ENCODE peak calls at places on chromosomes 6 and 20, in four cellular contexts. One of them, this sample, is unnamed.

GRCh38 chr20:10984899-10985298 is 311.1 kb upstream of the JAG1 start:
- DNase-seq in thyroid gland: no peak
- DNase-seq in tibial nerve: no peak
- DNase-seq in neural progenitor cell: no peak
- DNase-seq in this sample: no peak

GRCh38 chr6:154057098-154057497 is 18.1 kb downstream of the OPRM1 start:
- DNase-seq in tibial nerve: no peak
- DNase-seq in thyroid gland: no peak
- DNase-seq in neural progenitor cell: no peak
- DNase-seq in this sample: no peak

GRCh38 chr6:25991785-25992412 is 29.3 kb downstream of the TRIM38 start:
- DNase-seq in neural progenitor cell: peak; percentile 72
- DNase-seq in tibial nerve: peak; percentile 45
- DNase-seq in thyroid gland: peak; percentile 79
- DNase-seq in this sample: peak; percentile 66

GRCh38 chr20:3400260-3401155 is 7.0 kb downstream of the DNAAF9 start:
- DNase-seq in tibial nerve: no peak
- DNase-seq in thyroid gland: peak; percentile 61
- DNase-seq in neural progenitor cell: no peak
- DNase-seq in this sample: no peak

GRCh38 chr6:152952045-152952444 is 30.8 kb downstream of the FBXO5 start:
- DNase-seq in neural progenitor cell: no peak
- DNase-seq in tibial nerve: no peak
- DNase-seq in thyroid gland: no peak
- DNase-seq in this sample: no peak

GRCh38 chr6:108117427-108118358 is 43.2 kb upstream of the OSTM1 start:
- DNase-seq in tibial nerve: no peak
- DNase-seq in neural progenitor cell: peak; percentile 63
- DNase-seq in thyroid gland: peak; percentile 26
- DNase-seq in this sample: no peak

GRCh38 chr6:97095466-97095865 is 170.9 kb downstream of the KLHL32 start:
- DNase-seq in neural progenitor cell: no peak
- DNase-seq in thyroid gland: no peak
- DNase-seq in tibial nerve: no peak
- DNase-seq in this sample: no peak

GRCh38 chr6:14202947-14203346 is 85.4 kb downstream of the CD83 start:
- DNase-seq in tibial nerve: no peak
- DNase-seq in thyroid gland: no peak
- DNase-seq in neural progenitor cell: no peak
- DNase-seq in this sample: no peak

GRCh38 chr6:100346203-100346602 is 118.5 kb downstream of the SIM1 start:
- DNase-seq in thyroid gland: no peak
- DNase-seq in neural progenitor cell: no peak
- DNase-seq in tibial nerve: no peak
- DNase-seq in this sample: no peak

GRCh38 chr20:9112541-9113515 is 43.9 kb downstream of the PLCB4 start:
- DNase-seq in tibial nerve: peak; percentile 46
- DNase-seq in neural progenitor cell: no peak
- DNase-seq in thyroid gland: peak; percentile 50
- DNase-seq in this sample: no peak

GRCh38 chr6:117866561-117866960 is 40.5 kb upstream of the SLC35F1 start:
- DNase-seq in tibial nerve: no peak
- DNase-seq in thyroid gland: no peak
- DNase-seq in neural progenitor cell: no peak
- DNase-seq in this sample: no peak

GRCh38 chr6:74447013-74447412 is 751.0 kb downstream of the CD109 start:
- DNase-seq in neural progenitor cell: no peak
- DNase-seq in thyroid gland: no peak
- DNase-seq in tibial nerve: no peak
- DNase-seq in this sample: no peak

GRCh38 chr20:37254114-37254878 is 7.3 kb downstream of the GHRH start:
- DNase-seq in tibial nerve: no peak
- DNase-seq in neural progenitor cell: no peak
- DNase-seq in thyroid gland: no peak
- DNase-seq in this sample: no peak

GRCh38 chr6:108175176-108175591 is 9.4 kb downstream of the NR2E1 start:
- DNase-seq in tibial nerve: no peak
- DNase-seq in thyroid gland: no peak
- DNase-seq in neural progenitor cell: no peak
- DNase-seq in this sample: no peak

GRCh38 chr20:33576432-33576883 is 85.7 kb upstream of the C20orf144 start:
- DNase-seq in tibial nerve: no peak
- DNase-seq in neural progenitor cell: no peak
- DNase-seq in thyroid gland: no peak
- DNase-seq in this sample: no peak

GRCh38 chr20:57071283-57071701 is 195.1 kb downstream of the BMP7 start:
- DNase-seq in neural progenitor cell: peak; percentile 77
- DNase-seq in tibial nerve: no peak
- DNase-seq in thyroid gland: no peak
- DNase-seq in this sample: no peak

GRCh38 chr20:39067526-39068216 is 105.5 kb downstream of the DHX35 start:
- DNase-seq in neural progenitor cell: no peak
- DNase-seq in tibial nerve: no peak
- DNase-seq in thyroid gland: no peak
- DNase-seq in this sample: no peak

GRCh38 chr20:6595704-6596103 is 171.8 kb upstream of the BMP2 start:
- DNase-seq in neural progenitor cell: peak; percentile 21
- DNase-seq in tibial nerve: no peak
- DNase-seq in thyroid gland: no peak
- DNase-seq in this sample: no peak

GRCh38 chr20:62794007-62794724 is 2.1 kb upstream of the MRGBP start:
- DNase-seq in neural progenitor cell: peak; percentile 98
- DNase-seq in thyroid gland: peak; percentile 97
- DNase-seq in tibial nerve: peak; percentile 96
- DNase-seq in this sample: peak; percentile 98

GRCh38 chr6:104908031-104908430 is 48.3 kb upstream of the HACE1 start:
- DNase-seq in tibial nerve: no peak
- DNase-seq in thyroid gland: no peak
- DNase-seq in neural progenitor cell: no peak
- DNase-seq in this sample: no peak

GRCh38 chr20:16821211-16822089 is 73.3 kb downstream of the OTOR start:
- DNase-seq in thyroid gland: peak; percentile 25
- DNase-seq in tibial nerve: no peak
- DNase-seq in neural progenitor cell: peak; percentile 68
- DNase-seq in this sample: no peak

GRCh38 chr6:169810066-169810989 is 58.9 kb downstream of the ERMARD start:
- DNase-seq in thyroid gland: no peak
- DNase-seq in neural progenitor cell: peak; percentile 79
- DNase-seq in tibial nerve: no peak
- DNase-seq in this sample: no peak

GRCh38 chr6:56685102-56685733 is 42.5 kb upstream of the DST start:
- DNase-seq in neural progenitor cell: no peak
- DNase-seq in thyroid gland: peak; percentile 23
- DNase-seq in tibial nerve: no peak
- DNase-seq in this sample: no peak

GRCh38 chr6:42820509-42821340 is 38.9 kb downstream of the BICRAL start:
- DNase-seq in neural progenitor cell: no peak
- DNase-seq in tibial nerve: peak; percentile 20
- DNase-seq in thyroid gland: peak; percentile 22
- DNase-seq in this sample: no peak

GRCh38 chr6:168373389-168373788 is 53.8 kb upstream of the DACT2 start:
- DNase-seq in tibial nerve: no peak
- DNase-seq in neural progenitor cell: no peak
- DNase-seq in thyroid gland: no peak
- DNase-seq in this sample: no peak

GRCh38 chr6:112049996-112050395 is 3.9 kb upstream of the CCN6 start:
- DNase-seq in tibial nerve: no peak
- DNase-seq in neural progenitor cell: no peak
- DNase-seq in thyroid gland: no peak
- DNase-seq in this sample: no peak

GRCh38 chr6:3841066-3841454 is 8.1 kb upstream of the FAM50B start:
- DNase-seq in thyroid gland: no peak
- DNase-seq in tibial nerve: no peak
- DNase-seq in neural progenitor cell: no peak
- DNase-seq in this sample: no peak

GRCh38 chr6:83952830-83953229 is 80.7 kb upstream of the MRAP2 start:
- DNase-seq in tibial nerve: no peak
- DNase-seq in thyroid gland: no peak
- DNase-seq in neural progenitor cell: no peak
- DNase-seq in this sample: no peak

DNA sequence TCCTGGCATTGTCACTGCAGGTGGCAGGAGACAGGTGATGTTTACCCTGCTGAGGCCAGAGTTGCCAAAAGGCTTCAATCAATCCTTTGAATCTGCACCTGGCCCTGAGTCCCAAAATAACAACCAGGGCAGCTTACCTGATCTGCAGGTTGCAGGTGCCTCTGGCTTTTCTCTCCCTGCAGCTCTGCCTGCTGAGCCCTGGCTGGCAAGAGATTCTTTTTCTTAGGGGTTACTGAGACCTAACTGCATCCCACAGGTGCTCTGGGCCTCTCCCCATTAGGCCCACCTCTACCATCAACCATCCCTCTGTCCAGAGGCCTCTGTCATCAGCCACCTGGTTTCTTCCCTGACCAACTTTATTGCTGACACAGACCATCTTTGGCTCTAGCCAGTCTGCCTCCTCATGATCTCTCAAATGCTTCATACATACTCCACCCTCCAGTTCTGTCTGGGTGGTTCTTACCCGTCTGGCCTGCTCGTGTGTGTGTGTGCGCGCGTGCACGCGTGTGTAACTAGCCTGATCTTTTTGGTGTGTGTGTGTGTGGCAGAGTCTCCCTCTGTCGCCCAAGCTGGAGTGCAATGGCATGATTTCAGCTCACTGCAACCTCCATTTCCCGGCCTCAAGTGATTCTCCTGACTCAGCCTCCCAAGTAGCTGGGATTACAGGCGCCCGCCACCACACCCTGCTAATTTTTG is 13.7 kb downstream of the BCL2L1 start:
- DNase-seq in tibial nerve: no peak
- DNase-seq in neural progenitor cell: no peak
- DNase-seq in thyroid gland: no peak
- DNase-seq in this sample: no peak
- H3K4me1 ChIP-seq in tibial nerve: peaks cover 78% of the 10 kb centered on the region
- H3K4me1 ChIP-seq in neural progenitor cell: peaks cover 31% of the 10 kb centered on the region
- H3K4me1 ChIP-seq in thyroid gland: peaks cover 85% of the 10 kb centered on the region
- H3K4me1 ChIP-seq in this sample: peaks cover 6% of the 10 kb centered on the region

DNA sequence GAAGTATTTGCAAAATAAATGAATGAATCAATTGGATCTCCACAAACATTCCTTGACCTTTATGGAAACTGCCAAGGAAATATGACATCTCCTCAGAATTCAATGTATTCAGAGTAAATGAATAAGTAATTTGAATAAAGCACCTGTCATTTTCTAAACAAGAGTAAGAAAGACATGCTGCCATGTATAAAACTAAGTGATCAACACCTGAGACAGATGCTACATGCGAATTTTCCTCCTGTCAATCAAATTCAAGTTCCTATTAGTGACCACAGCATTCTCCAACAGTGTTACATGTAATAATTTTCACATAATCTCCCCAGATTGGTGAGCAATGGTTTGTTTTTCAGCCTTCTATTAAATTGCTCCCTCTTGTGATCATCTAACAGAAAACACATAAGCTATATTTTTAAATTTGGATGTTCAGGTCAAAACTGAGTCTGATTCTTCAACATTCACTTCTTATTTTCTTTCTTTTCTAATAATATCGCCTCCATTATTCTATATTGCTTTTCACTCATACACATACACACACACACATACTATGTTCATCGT is 163.2 kb upstream of the RNF217 start:
- DNase-seq in neural progenitor cell: no peak
- DNase-seq in tibial nerve: no peak
- DNase-seq in thyroid gland: no peak
- DNase-seq in this sample: no peak
- TF ChIP-seq CTCF in neural progenitor cell: peak; percentile 25
- TF ChIP-seq CTCF in tibial nerve: no peak
- TF ChIP-seq CTCF in thyroid gland: no peak
- TF ChIP-seq CTCF in this sample: no peak

GRCh38 chr6:155628315-155628714 is 172.7 kb upstream of the NOX3 start:
- DNase-seq in thyroid gland: no peak
- DNase-seq in tibial nerve: no peak
- DNase-seq in neural progenitor cell: no peak
- DNase-seq in this sample: no peak

GRCh38 chr6:155623450-155624178 is 168.0 kb upstream of the NOX3 start:
- DNase-seq in tibial nerve: no peak
- DNase-seq in thyroid gland: no peak
- DNase-seq in neural progenitor cell: no peak
- DNase-seq in this sample: no peak
- H3K27ac ChIP-seq in tibial nerve: no peak overlapping the region
- H3K27ac ChIP-seq in thyroid gland: no peak overlapping the region
- H3K27ac ChIP-seq in neural progenitor cell: no peak overlapping the region
- H3K27ac ChIP-seq in this sample: no peak overlapping the region

DNA sequence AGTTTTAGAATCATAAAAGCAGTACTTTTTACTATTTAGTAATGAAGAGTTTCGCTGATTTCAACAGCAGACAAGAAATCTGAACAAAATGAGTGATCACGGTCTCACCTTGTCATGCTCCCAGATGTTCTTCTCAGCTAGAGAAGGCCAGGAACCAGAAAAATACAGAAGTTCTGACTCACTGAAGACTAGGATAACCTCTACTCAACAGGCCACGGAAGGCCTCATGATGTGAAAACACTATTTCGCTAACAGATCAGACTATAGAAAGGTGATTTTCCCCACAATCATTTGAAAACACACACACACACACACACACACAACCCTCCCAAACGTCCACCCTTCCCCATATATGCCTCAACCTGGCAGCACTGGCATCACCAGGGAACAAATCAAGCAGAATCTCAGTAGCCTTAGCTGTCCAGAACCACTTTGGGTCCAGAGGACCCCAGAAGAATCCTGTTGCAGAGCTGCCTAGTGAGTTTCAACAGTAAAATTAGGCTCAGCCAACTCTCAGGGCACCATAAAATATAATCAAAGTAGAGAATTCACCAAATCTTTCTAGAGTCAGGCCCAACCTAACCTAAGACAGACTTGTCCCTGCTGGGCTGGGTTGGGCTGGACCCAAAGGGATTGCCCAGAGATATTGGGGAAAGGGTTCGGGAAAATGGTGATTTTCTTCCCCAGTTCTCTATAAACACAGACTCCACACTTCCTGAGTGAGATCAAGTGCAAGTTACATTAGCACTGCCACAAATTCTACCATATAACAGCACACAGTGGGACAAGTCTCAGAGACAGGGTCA is 7.9 kb downstream of the EXOC2 start:
- DNase-seq in thyroid gland: no peak
- DNase-seq in neural progenitor cell: no peak
- DNase-seq in tibial nerve: no peak
- DNase-seq in this sample: no peak
- H3K4me1 ChIP-seq in thyroid gland: no peaks in the 10 kb centered on the region
- H3K4me1 ChIP-seq in neural progenitor cell: peaks cover 37% of the 10 kb centered on the region
- H3K4me1 ChIP-seq in tibial nerve: peaks cover 12% of the 10 kb centered on the region
- H3K4me1 ChIP-seq in this sample: no peaks in the 10 kb centered on the region

GRCh38 chr20:61185181-61185580 is 66.9 kb upstream of the CDH4 start:
- DNase-seq in thyroid gland: no peak
- DNase-seq in tibial nerve: no peak
- DNase-seq in neural progenitor cell: no peak
- DNase-seq in this sample: no peak
- TF ChIP-seq CTCF in thyroid gland: no peak
- TF ChIP-seq CTCF in tibial nerve: no peak
- TF ChIP-seq CTCF in neural progenitor cell: no peak
- TF ChIP-seq CTCF in this sample: no peak